ENCODE peak calls at places on chromosomes 11 and 22, in four cellular contexts. Y, Z, L and W are unnamed samples.

GRCh38 chr11:133818302-133818701 is 27.0 kb downstream of the SPATA19 start:
- DNase-seq in L (no peak), Y (no peak), Z (no peak), W (no peak)

GRCh38 chr22:25766418-25766817 is 24.4 kb downstream of the MYO18B start:
- DNase-seq in Z (no peak), Y (no peak), L (no peak), W (no peak)

GRCh38 chr11:112783945-112784322 is 177.3 kb upstream of the NCAM1 start:
- DNase-seq in L (no peak), Z (no peak), Y (no peak), W (no peak)

GRCh38 chr11:107018902-107019493 is 722 bp upstream of the GUCY1A2 start:
- DNase-seq in L (peak), Z (peak), Y (no peak), W (peak)

GRCh38 chr11:74988541-74989268 is at the start of gene NEU3:
- DNase-seq in Z (peak), Y (no peak), L (peak), W (peak)

GRCh38 chr11:65641233-65642013 is 3.5 kb downstream of the SIPA1 start:
- DNase-seq in Z (no peak), L (no peak), Y (no peak), W (no peak)

GRCh38 chr11:62708423-62709261 is 1.2 kb downstream of the GNG3 start:
- DNase-seq in L (peak), Z (no peak), Y (no peak), W (no peak)

GRCh38 chr11:73162196-73162740 is 20.1 kb upstream of the FCHSD2 start:
- DNase-seq in Y (no peak), Z (no peak), L (no peak), W (no peak)

GRCh38 chr22:42269407-42270177 is 861 bp downstream of the TCF20 start:
- DNase-seq in Y (no peak), L (peak), Z (peak), W (peak)

GRCh38 chr11:6259638-6260019 is at the start of gene CCKBR:
- DNase-seq in Z (no peak), L (peak), Y (no peak), W (no peak)

GRCh38 chr22:26576026-26576680 is 13.8 kb downstream of the TPST2 start:
- DNase-seq in Z (no peak), Y (no peak), L (no peak), W (no peak)

GRCh38 chr11:105609832-105610781 is at the start of gene GRIA4:
- DNase-seq in Z (peak), L (peak), Y (no peak), W (peak)

GRCh38 chr11:12502041-12502440 is 124.7 kb downstream of the PARVA start:
- DNase-seq in L (no peak), Z (peak), Y (peak), W (peak)

GRCh38 chr11:114147389-114148382 is 88.2 kb downstream of the ZBTB16 start:
- DNase-seq in Y (no peak), Z (peak), L (no peak), W (peak)